ENCODE peak calls at places on chromosomes 3 and 15, in five cellular contexts. C, D, U, S and K are unnamed samples.

GRCh38 chr3:69439683-69440270 is 53.9 kb upstream of the FRMD4B start:
- DNase-seq in C (no peak), S (no peak), U (peak), D (peak), K (no peak)

GRCh38 chr3:28039829-28040228 is 201.6 kb upstream of the CMC1 start:
- DNase-seq in S (no peak), C (no peak), D (no peak), U (no peak), K (no peak)

GRCh38 chr3:25035511-25035910 is 392.6 kb upstream of the RARB start:
- DNase-seq in S (no peak), U (no peak), C (no peak), D (no peak), K (no peak)

GRCh38 chr3:152200476-152201422 is 68.0 kb upstream of the MBNL1 start:
- DNase-seq in S (no peak), D (no peak), U (no peak), C (no peak), K (no peak)

GRCh38 chr3:49799761-49800160 is at the start of gene CDHR4:
- DNase-seq in S (no peak), C (no peak), U (peak), D (peak), K (no peak)

GRCh38 chr3:152026033-152026556 is 152.7 kb downstream of the SUCNR1 start:
- DNase-seq in S (no peak), D (peak), C (no peak), U (peak), K (no peak)

GRCh38 chr15:93071469-93071891 is 17.5 kb downstream of the RGMA start:
- DNase-seq in U (no peak), C (no peak), S (no peak), D (no peak), K (no peak)

GRCh38 chr3:171458056-171458856 is 1.9 kb downstream of the TNIK start:
- DNase-seq in U (no peak), D (peak), S (no peak), C (peak), K (peak)

GRCh38 chr15:59941612-59942011 is 62.5 kb upstream of the FOXB1 start:
- DNase-seq in U (peak), D (no peak), C (no peak), S (no peak), K (peak)

GRCh38 chr3:179513867-179514266 is 48.9 kb upstream of the ACTL6A start:
- DNase-seq in D (no peak), C (no peak), U (no peak), S (no peak), K (no peak)

GRCh38 chr15:27993996-27994775 is 104.9 kb downstream of the OCA2 start:
- DNase-seq in U (no peak), C (no peak), D (no peak), S (no peak), K (no peak)

GRCh38 chr3:171168086-171168485 is 141.6 kb upstream of the SLC2A2 start:
- DNase-seq in D (peak), C (peak), S (no peak), U (peak), K (no peak)

DNA sequence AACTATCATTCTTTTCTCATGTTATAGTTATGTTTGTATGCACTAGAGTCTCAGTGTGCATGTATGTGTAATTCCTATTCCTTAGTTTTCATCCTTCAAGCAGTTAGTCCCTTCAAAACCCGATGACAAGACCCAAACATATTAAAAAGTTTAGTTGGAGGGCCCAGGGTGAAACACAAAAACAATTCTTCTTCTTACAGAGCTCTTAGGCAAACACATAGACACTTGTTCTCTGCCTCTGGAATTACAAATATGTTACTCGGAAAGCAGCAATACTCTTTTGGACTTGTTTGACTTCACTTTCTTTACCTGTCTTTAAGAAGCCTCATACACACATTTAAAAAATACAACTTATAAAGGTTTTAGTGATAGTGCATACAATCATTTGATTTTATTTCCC is 763 bp upstream of the CNTN6 start:
- DNase-seq in D (no peak), C (no peak), S (no peak), U (no peak), K (no peak)
- H2BK5ac ChIP-seq in D (no peak), C (no peak), S (no peak), U (no peak), K (no peak)

GRCh38 chr3:110491413-110491812 is 580.2 kb upstream of the NECTIN3 start:
- DNase-seq in C (no peak), D (no peak), U (no peak), S (no peak), K (no peak)

GRCh38 chr3:110493752-110494151 is 577.9 kb upstream of the NECTIN3 start:
- DNase-seq in U (no peak), C (no peak), S (no peak), D (peak), K (no peak)

GRCh38 chr3:110494728-110495127 is 576.9 kb upstream of the NECTIN3 start:
- DNase-seq in D (no peak), U (no peak), C (no peak), S (no peak), K (no peak)

GRCh38 chr3:110495201-110495927 is 576.3 kb upstream of the NECTIN3 start:
- DNase-seq in D (no peak), U (no peak), S (no peak), C (peak), K (no peak)
- H3K9ac ChIP-seq in D (no peak), U (no peak), S (no peak), C (no peak), K (no peak)

GRCh38 chr3:196317702-196318467 is at the start of gene DYNLT2B:
- DNase-seq in U (peak), C (peak), D (peak), S (peak), K (peak)
- H2BK12ac ChIP-seq in U (no peak), C (no peak), D (peak), S (no peak), K (no peak)

GRCh38 chr3:124829819-124830554 is 57.2 kb downstream of the ITGB5 start:
- DNase-seq in D (no peak), U (no peak), S (no peak), C (no peak), K (no peak)
- H2BK5ac ChIP-seq in D (no peak), U (no peak), S (peak), C (no peak), K (no peak)

GRCh38 chr3:101011086-101011485 is 17.9 kb upstream of the ABI3BP start:
- DNase-seq in D (no peak), U (no peak), C (no peak), S (no peak), K (no peak)
- H3K9ac ChIP-seq in D (peak), U (no peak), C (no peak), S (no peak), K (no peak)

DNA sequence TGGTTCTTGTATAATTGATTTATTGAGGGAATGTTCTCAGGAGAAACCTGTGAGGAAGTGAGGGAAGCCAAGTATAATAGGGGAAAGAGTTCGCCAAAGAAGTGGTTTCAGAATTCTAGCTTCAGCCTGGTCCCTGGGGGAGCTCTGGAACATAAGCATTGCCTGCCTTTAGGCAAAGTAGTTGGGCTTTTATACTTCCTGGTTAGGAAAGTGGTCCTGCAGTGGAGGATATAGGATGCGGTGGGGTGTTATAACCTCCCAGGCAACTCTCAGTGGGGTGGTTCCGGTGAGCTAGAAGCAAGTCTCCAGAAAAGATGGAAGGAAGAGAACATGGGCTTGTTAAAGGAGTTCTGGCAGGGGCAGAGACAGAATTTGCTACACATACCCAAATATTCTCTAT is 22.7 kb upstream of the RBMS3 start:
- DNase-seq in U (no peak), S (no peak), C (no peak), D (no peak), K (no peak)
- H2BK12ac ChIP-seq in U (no peak), S (no peak), C (no peak), D (no peak), K (no peak)

DNA sequence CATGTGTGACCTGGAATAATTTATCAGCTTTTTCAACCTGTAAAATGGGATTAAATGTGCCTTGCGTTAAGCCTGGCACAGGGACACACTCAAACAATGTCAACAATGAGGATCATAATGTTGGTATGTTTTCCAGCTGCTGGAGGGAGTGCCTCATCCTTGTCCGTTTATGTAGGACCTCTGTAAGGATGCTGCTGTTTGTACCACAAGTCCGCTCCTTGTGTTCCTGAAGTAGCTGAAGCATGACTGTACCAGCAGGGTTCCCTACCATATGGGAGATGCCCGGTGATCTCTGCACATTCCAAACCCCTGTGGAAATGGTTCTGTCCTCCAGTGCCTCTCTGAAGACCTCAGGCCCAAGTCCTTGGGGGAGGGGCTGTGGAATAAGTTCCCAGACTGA is 49.8 kb upstream of the NEO1 start:
- DNase-seq in D (peak), S (no peak), U (peak), C (no peak), K (no peak)
- H2BK5ac ChIP-seq in D (no peak), S (no peak), U (no peak), C (no peak), K (no peak)

DNA sequence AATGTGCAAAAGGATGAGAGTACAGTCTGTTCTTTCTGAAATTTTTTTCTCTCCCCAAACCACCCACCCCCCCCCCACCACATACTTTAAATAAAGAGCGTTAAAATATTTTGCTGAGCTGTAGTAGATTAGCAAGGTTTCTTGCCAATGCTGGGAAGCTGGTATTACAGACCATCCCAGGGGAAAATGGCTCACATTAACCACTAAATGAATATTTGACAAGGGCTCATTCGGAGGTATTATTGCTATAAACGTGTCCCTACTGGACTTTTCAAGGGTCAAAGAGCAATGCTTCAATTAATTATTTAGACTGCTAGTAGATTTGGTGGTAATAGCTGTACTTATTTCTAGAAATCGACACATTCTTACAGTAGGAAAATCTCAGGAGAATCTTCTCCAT is 5.2 kb downstream of the SOX2 start:
- DNase-seq in C (no peak), D (no peak), S (no peak), U (no peak), K (no peak)
- H3K9ac ChIP-seq in C (peak), D (no peak), S (no peak), U (no peak), K (no peak)

GRCh38 chr3:142225885-142226215 is 465 bp upstream of the GK5 start:
- DNase-seq in D (no peak), U (peak), S (no peak), C (no peak), K (no peak)
- H2BK12ac ChIP-seq in D (no peak), U (no peak), S (no peak), C (no peak), K (no peak)

GRCh38 chr15:72994778-72995177 is 57.5 kb upstream of the NEO1 start:
- DNase-seq in U (no peak), S (no peak), D (no peak), C (no peak), K (no peak)
- H2BK5ac ChIP-seq in U (no peak), S (no peak), D (no peak), C (no peak), K (no peak)